ENCODE peak calls at places on chromosomes 12 and 14, in nine cellular contexts. One of them, this sample, is unnamed.

GRCh38 chr12:67477682-67478265 is 170.8 kb upstream of the DYRK2 start:
- DNase-seq in WERI-Rb-1: peak; percentile 72
- DNase-seq in nephron progenitor cell: no peak
- DNase-seq in LoVo: no peak
- DNase-seq in stromal cell of bone marrow: no peak
- DNase-seq in activated T-cell treated with anti-CD3 and anti-CD28 coated beads for 1 hour: no peak
- DNase-seq in epithelial cell of proximal tubule: no peak
- DNase-seq in astrocyte: no peak
- DNase-seq in activated CD8-positive, alpha-beta T cell treated with anti-CD3 and anti-CD28 coated beads for 36 hours: no peak
- DNase-seq in this sample: no peak

GRCh38 chr12:84599539-84599938 is 313.1 kb downstream of the SLC6A15 start:
- DNase-seq in WERI-Rb-1: no peak
- DNase-seq in nephron progenitor cell: no peak
- DNase-seq in LoVo: peak; percentile 20
- DNase-seq in stromal cell of bone marrow: peak; percentile 7
- DNase-seq in activated T-cell treated with anti-CD3 and anti-CD28 coated beads for 1 hour: no peak
- DNase-seq in epithelial cell of proximal tubule: no peak
- DNase-seq in astrocyte: peak; percentile 33
- DNase-seq in activated CD8-positive, alpha-beta T cell treated with anti-CD3 and anti-CD28 coated beads for 36 hours: no peak
- DNase-seq in this sample: peak; percentile 49

GRCh38 chr14:73722581-73722980 is 8.4 kb upstream of the PNMA1 start:
- DNase-seq in WERI-Rb-1: no peak
- DNase-seq in nephron progenitor cell: no peak
- DNase-seq in LoVo: no peak
- DNase-seq in stromal cell of bone marrow: no peak
- DNase-seq in activated T-cell treated with anti-CD3 and anti-CD28 coated beads for 1 hour: no peak
- DNase-seq in epithelial cell of proximal tubule: no peak
- DNase-seq in astrocyte: no peak
- DNase-seq in activated CD8-positive, alpha-beta T cell treated with anti-CD3 and anti-CD28 coated beads for 36 hours: no peak
- DNase-seq in this sample: no peak

GRCh38 chr12:113933201-113933786 is 32.8 kb downstream of the RBM19 start:
- DNase-seq in WERI-Rb-1: peak; percentile 92
- DNase-seq in nephron progenitor cell: peak; percentile 38
- DNase-seq in LoVo: no peak
- DNase-seq in stromal cell of bone marrow: no peak
- DNase-seq in activated T-cell treated with anti-CD3 and anti-CD28 coated beads for 1 hour: no peak
- DNase-seq in epithelial cell of proximal tubule: no peak
- DNase-seq in astrocyte: peak; percentile 74
- DNase-seq in activated CD8-positive, alpha-beta T cell treated with anti-CD3 and anti-CD28 coated beads for 36 hours: no peak
- DNase-seq in this sample: peak; percentile 89

GRCh38 chr12:74111688-74112360 is 425.8 kb upstream of the ATXN7L3B start:
- DNase-seq in WERI-Rb-1: peak; percentile 64
- DNase-seq in nephron progenitor cell: peak; percentile 44
- DNase-seq in LoVo: peak; percentile 26
- DNase-seq in stromal cell of bone marrow: no peak
- DNase-seq in activated T-cell treated with anti-CD3 and anti-CD28 coated beads for 1 hour: no peak
- DNase-seq in epithelial cell of proximal tubule: no peak
- DNase-seq in astrocyte: no peak
- DNase-seq in activated CD8-positive, alpha-beta T cell treated with anti-CD3 and anti-CD28 coated beads for 36 hours: peak; percentile 21
- DNase-seq in this sample: peak; percentile 1

GRCh38 chr12:93098077-93098476 is 169.0 kb upstream of the EEA1 start:
- DNase-seq in WERI-Rb-1: peak; percentile 67
- DNase-seq in nephron progenitor cell: peak; percentile 23
- DNase-seq in LoVo: no peak
- DNase-seq in stromal cell of bone marrow: peak; percentile 24
- DNase-seq in activated T-cell treated with anti-CD3 and anti-CD28 coated beads for 1 hour: peak; percentile 67
- DNase-seq in epithelial cell of proximal tubule: no peak
- DNase-seq in astrocyte: no peak
- DNase-seq in activated CD8-positive, alpha-beta T cell treated with anti-CD3 and anti-CD28 coated beads for 36 hours: peak; percentile 86
- DNase-seq in this sample: peak; percentile 57

GRCh38 chr12:12736759-12737676 is 19.9 kb downstream of the CDKN1B start:
- DNase-seq in WERI-Rb-1: no peak
- DNase-seq in nephron progenitor cell: no peak
- DNase-seq in LoVo: peak; percentile 65
- DNase-seq in stromal cell of bone marrow: no peak
- DNase-seq in activated T-cell treated with anti-CD3 and anti-CD28 coated beads for 1 hour: no peak
- DNase-seq in epithelial cell of proximal tubule: no peak
- DNase-seq in astrocyte: peak; percentile 86
- DNase-seq in activated CD8-positive, alpha-beta T cell treated with anti-CD3 and anti-CD28 coated beads for 36 hours: peak; percentile 77
- DNase-seq in this sample: peak; percentile 79

GRCh38 chr12:46516933-46517578 is 144.5 kb upstream of the SLC38A2 start:
- DNase-seq in WERI-Rb-1: no peak
- DNase-seq in nephron progenitor cell: no peak
- DNase-seq in LoVo: no peak
- DNase-seq in stromal cell of bone marrow: no peak
- DNase-seq in activated T-cell treated with anti-CD3 and anti-CD28 coated beads for 1 hour: no peak
- DNase-seq in epithelial cell of proximal tubule: no peak
- DNase-seq in astrocyte: no peak
- DNase-seq in activated CD8-positive, alpha-beta T cell treated with anti-CD3 and anti-CD28 coated beads for 36 hours: peak; percentile 58
- DNase-seq in this sample: no peak

This sample was measured in fibroblast of mammary gland.